ENCODE peak calls at places on chromosomes 3 and 15, in five cellular contexts. O is H1, A is K562, T is GM12878, D is HCT116. I is an unnamed sample. For H3K79me2, the result is how much of the 10 kb centered on the place peaks cover.

GRCh38 chr3:182787302-182788036 is 5.8 kb upstream of the ATP11B start:
- DNase-seq in D (no peak), O (no peak), T (no peak), A (peak), I (no peak)

GRCh38 chr3:53813876-53814275 is 32.3 kb downstream of the CHDH start:
- DNase-seq in A (no peak), O (no peak), D (no peak), T (no peak), I (no peak)

GRCh38 chr3:126080970-126081369 is 3.0 kb downstream of the SLC41A3 start:
- DNase-seq in T (no peak), D (no peak), O (no peak), A (no peak), I (no peak)

GRCh38 chr3:135456182-135456790 is 509.2 kb upstream of the PPP2R3A start:
- DNase-seq in D (no peak), A (no peak), T (no peak), O (peak), I (no peak)

GRCh38 chr3:130661116-130661515 is 85.5 kb downstream of the PIK3R4 start:
- DNase-seq in D (no peak), T (no peak), A (no peak), O (no peak), I (no peak)

GRCh38 chr3:5428607-5429516 is 241.4 kb downstream of the EDEM1 start:
- DNase-seq in O (no peak), T (peak), A (peak), D (no peak), I (no peak)

GRCh38 chr3:124258057-124258500 is 266.2 kb upstream of the ROPN1 start:
- DNase-seq in O (no peak), T (no peak), A (no peak), D (no peak), I (no peak)

GRCh38 chr3:123816673-123817207 is 67.4 kb downstream of the MYLK start:
- DNase-seq in A (no peak), O (no peak), D (no peak), T (no peak), I (no peak)

GRCh38 chr3:23817508-23818223 is 11.9 kb downstream of the UBE2E1 start:
- DNase-seq in A (no peak), O (no peak), T (no peak), D (no peak), I (no peak)
- H3K79me2 ChIP-seq in A (half or more), O (half or more), T (half or more), D (half or more), I (half or more)

GRCh38 chr3:148092624-148093194 is 605.0 kb upstream of the AGTR1 start:
- DNase-seq in D (no peak), A (no peak), O (no peak), T (no peak), I (no peak)
- TF ChIP-seq SRF in D (no peak), A (no peak), O (no peak), T (no peak), I (no peak)

DNA sequence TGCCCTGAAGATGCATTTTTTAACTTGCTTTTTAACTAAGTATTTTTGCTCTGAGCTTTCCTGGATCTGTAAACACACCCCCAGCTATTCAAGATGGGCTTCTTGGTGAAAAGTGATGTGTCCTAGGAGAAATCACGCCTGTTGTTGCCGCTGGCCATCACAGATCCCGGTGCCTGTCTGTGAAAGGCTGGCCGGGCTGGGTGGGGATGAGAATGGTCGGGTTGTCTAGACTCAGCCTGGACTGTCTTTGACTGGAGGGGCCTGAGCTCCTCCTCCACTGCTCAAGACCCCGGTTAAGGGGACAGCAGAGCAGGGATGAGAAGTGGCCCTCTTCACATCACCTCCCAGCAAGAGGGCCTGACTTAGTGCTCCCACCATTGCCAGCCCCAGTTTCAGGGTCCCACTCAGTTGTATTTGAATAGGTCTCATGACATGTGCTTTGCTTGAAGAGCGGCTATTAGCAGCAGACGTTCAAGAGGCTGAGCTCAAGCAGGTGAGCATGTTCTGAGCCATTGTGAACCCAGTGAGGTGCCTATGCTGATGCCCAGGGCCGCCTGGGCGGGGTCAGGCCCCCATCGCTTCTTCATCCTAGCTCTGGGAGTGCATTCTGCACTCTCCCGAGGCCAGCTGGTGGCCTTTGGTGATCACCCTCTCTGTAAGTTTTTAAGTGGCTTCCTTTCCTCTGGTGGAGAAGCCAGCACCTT is 79.9 kb downstream of the IGF1R start:
- DNase-seq in T (no peak), A (no peak), D (no peak), O (no peak), I (no peak)
- H3K79me2 ChIP-seq in T (under half), A (under half), D (under half), O (half or more), I (half or more)

GRCh38 chr15:74978503-74978902 is 16.9 kb upstream of the SCAMP5 start:
- DNase-seq in O (no peak), D (no peak), T (no peak), A (no peak), I (no peak)
- TF ChIP-seq SRF in O (no peak), D (no peak), T (no peak), A (no peak), I (no peak)

GRCh38 chr15:58678683-58679082 is 70.8 kb downstream of the ADAM10 start:
- DNase-seq in T (no peak), O (no peak), A (peak), D (no peak), I (no peak)
- H3K79me2 ChIP-seq in T (under half), O (under half), A (under half), D (under half), I (under half)

GRCh38 chr3:63719796-63720445 is 67.4 kb downstream of the SNTN start:
- DNase-seq in D (no peak), A (no peak), O (no peak), T (no peak), I (no peak)

GRCh38 chr3:63726656-63727055 is 74.2 kb downstream of the SNTN start:
- DNase-seq in D (no peak), O (no peak), T (no peak), A (no peak), I (no peak)

GRCh38 chr3:63727248-63727647 is 74.8 kb downstream of the SNTN start:
- DNase-seq in A (no peak), T (no peak), O (no peak), D (no peak), I (no peak)

GRCh38 chr3:63724987-63725386 is 72.5 kb downstream of the SNTN start:
- DNase-seq in D (no peak), O (peak), T (no peak), A (no peak), I (no peak)
- TF ChIP-seq SRF in D (no peak), O (no peak), T (no peak), A (no peak), I (no peak)

GRCh38 chr3:149628957-149629670 is 28.7 kb downstream of the WWTR1 start:
- DNase-seq in A (no peak), D (no peak), O (no peak), T (no peak), I (no peak)
- H3K79me2 ChIP-seq in A (under half), D (half or more), O (half or more), T (under half), I (half or more)

GRCh38 chr3:152113992-152114651 is 154.6 kb upstream of the MBNL1 start:
- DNase-seq in T (no peak), A (no peak), D (no peak), O (no peak), I (no peak)
- TF ChIP-seq SRF in T (no peak), A (no peak), D (no peak), O (no peak), I (no peak)